ENCODE peak calls at places on chromosomes 1 and 21, in four cellular contexts. F is left ventricle myocardium inferior, O is body of pancreas, Q is fibroblast of lung. H is an unnamed sample.

GRCh38 chr1:68811806-68812205 is 314.9 kb upstream of the DEPDC1 start:
- DNase-seq in F (no peak), O (no peak), Q (no peak), H (no peak)

GRCh38 chr1:245650441-245650840 is 495.7 kb downstream of the KIF26B start:
- DNase-seq in F (no peak), O (no peak), Q (no peak), H (no peak)

GRCh38 chr1:155050560-155051341 is at the start of gene ADAM15:
- DNase-seq in F (peak; percentile 87), O (peak; percentile 85), Q (peak; percentile 56), H (peak; percentile 88)

GRCh38 chr1:202164271-202165037 is 4.1 kb upstream of the PTPN7 start:
- DNase-seq in F (no peak), O (no peak), Q (no peak), H (peak; percentile 71)

GRCh38 chr1:153670257-153670858 is 435 bp downstream of the ILF2 start:
- DNase-seq in F (no peak), O (no peak), Q (no peak), H (no peak)

GRCh38 chr1:164343189-164343588 is 215.8 kb upstream of the PBX1 start:
- DNase-seq in F (no peak), O (no peak), Q (no peak), H (no peak)

GRCh38 chr1:232629250-232630046 is 485 bp downstream of the SIPA1L2 start:
- DNase-seq in F (peak; percentile 35), O (peak; percentile 30), Q (peak; percentile 54), H (peak; percentile 39)

GRCh38 chr1:202005958-202006357 is 4.4 kb upstream of the ELF3 start:
- DNase-seq in F (no peak), O (no peak), Q (no peak), H (no peak)

GRCh38 chr1:219927956-219928790 is at the start of gene SLC30A10:
- DNase-seq in F (no peak), O (peak; percentile 15), Q (peak; percentile 37), H (peak; percentile 17)

GRCh38 chr1:221411283-221411682 is 330.6 kb downstream of the DUSP10 start:
- DNase-seq in F (no peak), O (no peak), Q (no peak), H (no peak)

GRCh38 chr1:116768416-116768815 is 14.2 kb downstream of the CD2 start:
- DNase-seq in F (no peak), O (no peak), Q (no peak), H (no peak)

GRCh38 chr1:85278853-85279314 is 2.5 kb upstream of the BCL10 start:
- DNase-seq in F (no peak), O (no peak), Q (peak; percentile 96), H (peak; percentile 49)

GRCh38 chr1:150558761-150559626 is 9.8 kb downstream of the ADAMTSL4 start:
- DNase-seq in F (peak; percentile 54), O (no peak), Q (no peak), H (peak; percentile 54)

GRCh38 chr21:44092201-44092600 is 15.0 kb upstream of the PWP2 start:
- DNase-seq in F (no peak), O (no peak), Q (no peak), H (peak; percentile 14)

GRCh38 chr21:36749935-36750578 is 51.1 kb downstream of the SIM2 start:
- DNase-seq in F (no peak), O (no peak), Q (peak; percentile 63), H (no peak)

GRCh38 chr1:161307230-161307768 is 2.5 kb downstream of the MPZ start:
- DNase-seq in F (no peak), O (no peak), Q (no peak), H (no peak)

GRCh38 chr1:64469121-64469520 is 808 bp upstream of the CACHD1 start:
- DNase-seq in F (no peak), O (peak; percentile 88), Q (no peak), H (no peak)

GRCh38 chr1:221865808-221866207 is 123.9 kb upstream of the DUSP10 start:
- DNase-seq in F (no peak), O (no peak), Q (peak; percentile 85), H (no peak)

GRCh38 chr1:76264642-76265041 is 190.1 kb downstream of the ST6GALNAC3 start:
- DNase-seq in F (no peak), O (no peak), Q (no peak), H (no peak)

GRCh38 chr1:6496890-6497214 is 5.4 kb upstream of the PLEKHG5 start:
- DNase-seq in F (peak; percentile 16), O (no peak), Q (no peak), H (no peak)

GRCh38 chr1:193406901-193407300 is 220.5 kb upstream of the B3GALT2 start:
- DNase-seq in F (no peak), O (no peak), Q (peak; percentile 76), H (no peak)

GRCh38 chr1:207239874-207240273 is 81.6 kb upstream of the CD55 start:
- DNase-seq in F (no peak), O (no peak), Q (no peak), H (no peak)

DNA sequence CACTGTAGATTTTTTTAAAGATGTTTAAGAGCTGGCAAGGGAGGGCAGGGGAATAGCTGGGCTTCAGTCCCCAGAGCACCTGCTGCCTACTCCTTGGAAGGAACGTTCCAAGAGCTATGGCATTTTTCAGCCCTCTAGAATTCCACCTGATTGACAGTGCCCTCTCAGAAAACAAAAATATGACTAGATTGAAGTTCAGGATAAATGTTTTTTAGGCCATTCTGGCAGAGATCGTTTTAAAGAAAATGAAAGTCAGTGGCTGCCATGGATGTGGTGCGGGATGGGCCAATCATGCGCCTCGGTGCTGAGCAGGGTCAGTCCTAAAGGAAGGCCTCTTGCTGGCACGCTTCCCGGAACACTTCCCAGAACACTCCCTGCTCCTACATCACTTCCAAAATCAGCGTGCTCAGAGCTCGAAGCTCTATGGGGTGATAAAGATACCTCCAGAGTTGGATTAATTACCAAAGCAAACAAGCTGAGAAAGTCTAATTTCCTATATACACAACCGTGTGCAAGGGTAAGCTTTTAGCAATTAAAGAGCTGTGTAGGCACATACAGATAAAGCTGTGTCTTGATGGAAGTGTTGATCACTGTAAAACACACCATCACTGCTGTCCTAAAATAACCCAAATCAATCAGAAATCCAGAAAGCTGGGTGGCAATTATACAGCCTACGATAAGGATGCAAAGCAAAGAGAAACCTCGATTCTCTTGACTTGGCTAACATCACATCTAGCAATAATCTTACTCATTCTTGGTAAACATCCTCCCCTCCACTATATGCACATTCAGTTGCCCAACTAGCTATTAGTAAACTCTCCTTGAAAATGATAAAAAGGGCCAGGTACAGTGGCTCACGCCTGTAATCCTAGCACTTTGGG is 34.6 kb downstream of the TGFBR3 start:
- DNase-seq in F (peak; percentile 95), O (peak; percentile 69), Q (peak; percentile 74), H (peak; percentile 93)
- H3K4me3 ChIP-seq in F (peak overlapping the region; percentile 54), O (no peak overlapping the region), Q (peak overlapping the region; percentile 40), H (no peak overlapping the region)

DNA sequence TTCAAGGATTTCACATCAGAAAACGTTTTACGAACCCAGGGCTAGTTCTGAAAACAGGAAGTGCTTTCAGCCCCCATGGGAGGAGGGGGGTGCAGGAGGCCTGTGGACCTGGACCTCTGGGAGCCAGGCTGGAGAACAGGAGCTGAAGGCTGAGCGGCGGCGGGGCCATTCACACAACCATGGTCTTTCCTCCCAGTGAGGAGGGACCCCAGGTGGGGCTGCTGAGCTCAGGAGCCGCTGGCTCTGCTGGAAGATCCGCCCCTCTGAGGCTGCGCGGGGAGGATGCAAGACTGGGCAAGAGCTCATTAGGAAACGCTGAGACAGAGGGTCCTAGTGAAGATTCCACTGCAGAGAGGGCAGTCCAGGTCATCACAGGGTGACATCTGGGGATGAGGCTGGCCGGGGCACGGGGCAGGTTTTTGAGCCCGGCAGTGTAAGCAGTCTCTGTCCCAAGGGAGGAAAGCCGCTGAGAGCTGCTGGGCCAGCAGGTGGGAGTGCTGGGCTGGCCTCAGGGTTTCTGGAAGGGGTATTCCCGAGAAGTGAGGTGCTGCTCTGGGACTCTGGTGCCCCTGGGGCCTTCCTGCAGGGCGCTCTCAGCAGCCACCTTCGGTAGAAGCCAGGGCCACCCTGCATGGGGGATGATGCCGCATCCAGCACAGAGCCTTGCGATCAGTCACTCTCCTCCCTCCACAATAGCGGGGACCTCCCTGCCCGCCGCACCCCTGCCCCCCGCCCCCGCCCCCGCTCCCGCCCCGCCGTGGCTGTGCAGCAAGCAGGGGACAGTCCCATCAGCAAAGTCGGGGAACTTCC is 7.5 kb downstream of the MX2 start:
- DNase-seq in F (peak; percentile 49), O (peak; percentile 20), Q (no peak), H (peak; percentile 25)
- H3K4me1 ChIP-seq in F (peaks cover 40% of the 10 kb centered on the region), O (peaks cover 18% of the 10 kb centered on the region), Q (no peaks in the 10 kb centered on the region), H (peaks cover 9% of the 10 kb centered on the region)

DNA sequence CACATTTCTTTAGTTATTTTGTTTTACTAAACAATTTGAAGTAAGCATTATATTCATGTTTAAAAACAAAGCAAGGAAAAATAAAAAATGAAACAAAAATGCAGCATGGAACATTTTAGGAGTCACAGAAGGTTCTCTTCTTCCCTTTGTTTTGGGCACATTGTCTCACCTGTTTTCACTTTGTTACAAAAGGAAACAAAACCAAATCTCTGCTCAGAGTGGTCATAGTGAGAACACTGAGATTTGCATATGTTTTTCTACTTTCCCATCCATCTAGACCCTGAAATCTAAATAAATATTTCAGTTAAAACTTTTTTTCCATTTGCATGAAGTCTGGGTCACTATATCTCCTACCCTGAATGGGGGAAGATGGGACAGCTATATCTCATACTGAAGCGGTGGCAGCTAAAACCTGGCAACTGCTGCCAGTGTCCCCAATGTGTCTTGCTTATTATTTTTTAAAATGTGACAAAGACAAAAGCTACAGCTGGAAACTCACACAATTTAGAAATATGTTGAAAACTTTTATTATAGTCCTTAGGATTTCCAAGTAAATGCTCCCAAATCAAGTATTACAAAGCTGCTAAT is 3.5 kb downstream of the EXOC8 start:
- DNase-seq in F (no peak), O (no peak), Q (no peak), H (no peak)
- H3K4me3 ChIP-seq in F (peak overlapping the region; percentile 97), O (peak overlapping the region; percentile 1), Q (peak overlapping the region; percentile 8), H (no peak overlapping the region)

GRCh38 chr1:230976825-230977747 is 1.6 kb downstream of the TTC13 start:
- DNase-seq in F (no peak), O (no peak), Q (no peak), H (no peak)

GRCh38 chr1:230979389-230979716 is 459 bp downstream of the ARV1 start:
- DNase-seq in F (no peak), O (no peak), Q (no peak), H (no peak)

GRCh38 chr1:230978491-230979388 is at the start of the genes ARV1 and TTC13:
- DNase-seq in F (peak; percentile 99), O (peak; percentile 99), Q (peak; percentile 99), H (peak; percentile 99)

GRCh38 chr1:230976360-230976759 is 2.3 kb downstream of the TTC13 start:
- DNase-seq in F (no peak), O (no peak), Q (no peak), H (no peak)

GRCh38 chr1:230977781-230978490 is 725 bp downstream of the TTC13 start:
- DNase-seq in F (peak; percentile 23), O (peak; percentile 39), Q (peak; percentile 23), H (peak; percentile 20)
- H3K4me1 ChIP-seq in F (peaks cover 37% of the 10 kb centered on the region), O (peaks cover 29% of the 10 kb centered on the region), Q (no peaks in the 10 kb centered on the region), H (peaks cover 13% of the 10 kb centered on the region)

GRCh38 chr1:99661780-99662179 is 15.9 kb downstream of the PALMD start:
- DNase-seq in F (no peak), O (no peak), Q (no peak), H (no peak)
- H3K4me3 ChIP-seq in F (peak overlapping the region; percentile 15), O (no peak overlapping the region), Q (no peak overlapping the region), H (no peak overlapping the region)

H was measured in testis.